ENCODE peak calls at places on chromosome 14, in seven cellular contexts. G is K562, W is prostate gland, V is thyroid gland, M is gastrocnemius medialis, S is right lobe of liver, N is IMR-90. P is an unnamed sample.

GRCh38 chr14:77139540-77140342 is 1.9 kb downstream of the ZDHHC22 start:
- DNase-seq in G (peak; percentile 66), V (no peak), M (no peak), N (no peak), S (no peak), W (no peak), P (no peak)

GRCh38 chr14:95253039-95253620 is 66.6 kb downstream of the CLMN start:
- DNase-seq in S (no peak), M (no peak), W (no peak), G (no peak), V (no peak), N (no peak), P (peak; percentile 50)

GRCh38 chr14:69333791-69334337 is 64.2 kb downstream of the ERH start:
- DNase-seq in V (no peak), M (no peak), W (no peak), N (no peak), S (no peak), G (no peak), P (no peak)

GRCh38 chr14:74358176-74358829 is 10.0 kb downstream of the VRTN start:
- DNase-seq in G (no peak), N (no peak), S (no peak), W (no peak), V (no peak), M (no peak), P (no peak)

GRCh38 chr14:95045255-95045701 is 112.1 kb downstream of the DICER1 start:
- DNase-seq in S (no peak), M (no peak), N (no peak), G (no peak), W (no peak), V (no peak), P (peak; percentile 40)

GRCh38 chr14:68824517-68825347 is 31.9 kb upstream of the ZFP36L1 start:
- DNase-seq in S (peak; percentile 91), N (peak; percentile 62), G (peak; percentile 83), V (peak; percentile 89), M (peak; percentile 33), W (peak; percentile 35), P (peak; percentile 96)

GRCh38 chr14:80658155-80658554 is 283.4 kb downstream of the CEP128 start:
- DNase-seq in M (no peak), W (no peak), V (no peak), S (no peak), N (no peak), G (no peak), P (no peak)

GRCh38 chr14:23910081-23910875 is 43.3 kb upstream of the DHRS4 start:
- DNase-seq in S (no peak), N (peak; percentile 48), W (no peak), G (peak; percentile 57), M (no peak), V (peak; percentile 53), P (no peak)

GRCh38 chr14:103109789-103110415 is 13.4 kb upstream of the TNFAIP2 start:
- DNase-seq in W (no peak), S (peak; percentile 53), N (peak; percentile 90), M (no peak), V (no peak), G (peak; percentile 19), P (no peak)

GRCh38 chr14:31945701-31946100 is 131.4 kb upstream of the ARHGAP5 start:
- DNase-seq in G (no peak), V (no peak), W (no peak), S (no peak), N (no peak), M (no peak), P (no peak)

GRCh38 chr14:75811862-75812505 is 150.9 kb downstream of the TTLL5 start:
- DNase-seq in V (no peak), W (no peak), N (no peak), G (no peak), S (no peak), M (no peak), P (no peak)

GRCh38 chr14:31484754-31485153 is 3.1 kb downstream of the GPR33 start:
- DNase-seq in N (no peak), S (no peak), G (no peak), W (no peak), M (no peak), V (no peak), P (no peak)

GRCh38 chr14:54567634-54568561 is 970 bp downstream of the SAMD4A start:
- DNase-seq in M (peak; percentile 35), V (peak; percentile 64), W (peak; percentile 37), S (peak; percentile 68), G (peak; percentile 29), N (no peak), P (peak; percentile 91)

GRCh38 chr14:54565236-54566151 is 1.4 kb upstream of the SAMD4A start:
- DNase-seq in W (peak; percentile 91), N (peak; percentile 90), V (peak; percentile 96), G (peak; percentile 81), M (peak; percentile 92), S (peak; percentile 93), P (peak; percentile 99)

GRCh38 chr14:54566152-54566409 is 847 bp upstream of the SAMD4A start:
- DNase-seq in G (no peak), N (no peak), M (no peak), S (no peak), W (no peak), V (no peak), P (no peak)

GRCh38 chr14:54567224-54567633 is 301 bp downstream of the SAMD4A start:
- DNase-seq in W (peak; percentile 24), V (peak; percentile 50), G (no peak), N (no peak), M (no peak), S (no peak), P (peak; percentile 23)

GRCh38 chr14:54566410-54567223 is at the start of gene SAMD4A:
- DNase-seq in S (peak; percentile 78), G (peak; percentile 68), M (peak; percentile 82), V (peak; percentile 78), W (peak; percentile 73), N (peak; percentile 86), P (peak; percentile 96)
- TF ChIP-seq POLR2A in S (peak; percentile 48), G (peak; percentile 54), M (peak; percentile 83), V (peak; percentile 67), W (peak; percentile 44), N (peak; percentile 28), P (no peak)

GRCh38 chr14:105398044-105398725 is at the start of gene TEX22:
- DNase-seq in S (peak; percentile 90), N (peak; percentile 64), W (peak; percentile 72), M (peak; percentile 78), V (peak; percentile 86), G (peak; percentile 90), P (peak; percentile 97)
- TF ChIP-seq CTCF in S (no peak), N (peak; percentile 26), W (no peak), M (no peak), V (no peak), G (peak; percentile 37), P (no peak)

DNA sequence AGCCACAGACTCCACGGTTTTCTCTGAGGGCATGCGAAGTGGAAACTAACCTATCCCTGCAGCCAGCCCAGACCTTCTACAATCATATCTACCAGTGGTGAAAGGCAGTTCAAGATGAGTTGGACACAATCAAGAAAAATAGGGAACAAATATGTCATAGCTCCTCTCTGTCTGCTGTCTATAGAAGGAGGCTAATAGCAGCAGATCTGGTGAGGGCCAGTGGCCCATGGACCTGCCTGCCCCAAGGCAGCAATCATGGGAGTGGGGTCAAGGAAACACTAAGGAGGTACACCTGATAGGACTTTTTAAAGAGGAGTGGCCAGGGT is 149.5 kb downstream of the PRKCH start:
- DNase-seq in N (no peak), V (no peak), W (no peak), G (no peak), M (no peak), S (no peak), P (no peak)
- H3K4me3 ChIP-seq in N (no peak overlapping the region), V (no peak overlapping the region), W (no peak overlapping the region), G (no peak overlapping the region), M (no peak overlapping the region), S (no peak overlapping the region), P (no peak overlapping the region)

GRCh38 chr14:63852817-63853730 is at the start of gene SYNE2:
- DNase-seq in M (peak; percentile 58), W (peak; percentile 80), S (peak; percentile 87), V (peak; percentile 85), G (peak; percentile 70), N (peak; percentile 65), P (peak; percentile 95)
- TF ChIP-seq POLR2A in M (peak; percentile 58), W (peak; percentile 62), S (peak; percentile 1), V (peak; percentile 97), G (no peak), N (no peak), P (no peak)